ENCODE peak calls at places on chromosomes 1 and 21, in four cellular contexts. O, Z, E and N are unnamed samples.

GRCh38 chr1:43783671-43784205 is 76.4 kb downstream of the ST3GAL3 start:
- DNase-seq in O (peak; percentile 12), Z (peak; percentile 49), E (no peak), N (no peak)

GRCh38 chr1:39955547-39956539 is 898 bp downstream of the MFSD2A start:
- DNase-seq in O (peak; percentile 44), Z (peak; percentile 48), E (peak; percentile 52), N (no peak)

GRCh38 chr1:177170756-177171535 is at the start of gene BRINP2:
- DNase-seq in O (peak; percentile 31), Z (peak; percentile 57), E (peak; percentile 5), N (no peak)

GRCh38 chr1:116556289-116557006 is 14.4 kb downstream of the CD58 start:
- DNase-seq in O (peak; percentile 95), Z (peak; percentile 89), E (peak; percentile 74), N (peak; percentile 91)

GRCh38 chr1:205279986-205280385 is 41.6 kb downstream of the NUAK2 start:
- DNase-seq in O (no peak), Z (no peak), E (no peak), N (no peak)

GRCh38 chr1:1000357-1001056 is 610 bp upstream of the HES4 start:
- DNase-seq in O (peak; percentile 94), Z (peak; percentile 90), E (peak; percentile 90), N (peak; percentile 60)

GRCh38 chr1:232127190-232127589 is 500.6 kb downstream of the DISC1 start:
- DNase-seq in O (peak; percentile 53), Z (peak; percentile 83), E (peak; percentile 81), N (no peak)

GRCh38 chr1:59107516-59107915 is 189.4 kb upstream of the FGGY start:
- DNase-seq in O (peak; percentile 21), Z (no peak), E (no peak), N (no peak)

GRCh38 chr1:78038491-78038939 is 7.3 kb upstream of the GIPC2 start:
- DNase-seq in O (peak; percentile 48), Z (peak; percentile 80), E (peak; percentile 58), N (peak; percentile 8)

GRCh38 chr1:84611796-84612195 is 37.6 kb upstream of the CTBS start:
- DNase-seq in O (peak; percentile 72), Z (peak; percentile 61), E (peak; percentile 82), N (peak; percentile 11)

GRCh38 chr21:33668180-33668579 is 25.9 kb downstream of the ITSN1 start:
- DNase-seq in O (peak; percentile 50), Z (peak; percentile 45), E (peak; percentile 80), N (peak; percentile 43)

GRCh38 chr1:210535796-210536195 is 207.1 kb downstream of the HHAT start:
- DNase-seq in O (no peak), Z (no peak), E (no peak), N (no peak)

GRCh38 chr1:9305216-9305615 is 12.5 kb downstream of the SPSB1 start:
- DNase-seq in O (no peak), Z (no peak), E (no peak), N (no peak)

GRCh38 chr1:163974120-163974519 is 584.9 kb upstream of the PBX1 start:
- DNase-seq in O (no peak), Z (no peak), E (no peak), N (no peak)

GRCh38 chr1:67270569-67270968 is 37.1 kb upstream of the IL12RB2 start:
- DNase-seq in O (no peak), Z (no peak), E (no peak), N (no peak)

GRCh38 chr1:25837253-25837875 is 17.6 kb downstream of the MTFR1L start:
- DNase-seq in O (peak; percentile 32), Z (no peak), E (peak; percentile 40), N (no peak)

GRCh38 chr1:194447635-194448034 is 1261.2 kb upstream of the B3GALT2 start:
- DNase-seq in O (peak; percentile 5), Z (no peak), E (no peak), N (peak; percentile 16)

GRCh38 chr1:114340906-114341698 is 169.9 kb downstream of the TRIM33 start:
- DNase-seq in O (no peak), Z (no peak), E (no peak), N (no peak)

GRCh38 chr1:30888391-30888790 is 20.2 kb downstream of the SDC3 start:
- DNase-seq in O (peak; percentile 92), Z (peak; percentile 94), E (peak; percentile 96), N (peak; percentile 49)

GRCh38 chr1:64235133-64235532 is 31.7 kb downstream of the UBE2U start:
- DNase-seq in O (peak; percentile 17), Z (no peak), E (peak; percentile 32), N (no peak)

GRCh38 chr21:43882952-43883492 is 18.0 kb downstream of the AGPAT3 start:
- DNase-seq in O (no peak), Z (no peak), E (no peak), N (no peak)

GRCh38 chr1:148263128-148263905 is 111.2 kb upstream of the NBPF11 start:
- DNase-seq in O (peak; percentile 68), Z (peak; percentile 94), E (peak; percentile 88), N (peak; percentile 43)

GRCh38 chr1:155017021-155017945 is 14.7 kb downstream of the ZBTB7B start:
- DNase-seq in O (peak; percentile 92), Z (peak; percentile 89), E (peak; percentile 88), N (peak; percentile 72)
- H3K4me3 ChIP-seq in O (peak overlapping the region; percentile 18), Z (peak overlapping the region; percentile 76), E (peak overlapping the region; percentile 59), N (peak overlapping the region; percentile 36)

DNA sequence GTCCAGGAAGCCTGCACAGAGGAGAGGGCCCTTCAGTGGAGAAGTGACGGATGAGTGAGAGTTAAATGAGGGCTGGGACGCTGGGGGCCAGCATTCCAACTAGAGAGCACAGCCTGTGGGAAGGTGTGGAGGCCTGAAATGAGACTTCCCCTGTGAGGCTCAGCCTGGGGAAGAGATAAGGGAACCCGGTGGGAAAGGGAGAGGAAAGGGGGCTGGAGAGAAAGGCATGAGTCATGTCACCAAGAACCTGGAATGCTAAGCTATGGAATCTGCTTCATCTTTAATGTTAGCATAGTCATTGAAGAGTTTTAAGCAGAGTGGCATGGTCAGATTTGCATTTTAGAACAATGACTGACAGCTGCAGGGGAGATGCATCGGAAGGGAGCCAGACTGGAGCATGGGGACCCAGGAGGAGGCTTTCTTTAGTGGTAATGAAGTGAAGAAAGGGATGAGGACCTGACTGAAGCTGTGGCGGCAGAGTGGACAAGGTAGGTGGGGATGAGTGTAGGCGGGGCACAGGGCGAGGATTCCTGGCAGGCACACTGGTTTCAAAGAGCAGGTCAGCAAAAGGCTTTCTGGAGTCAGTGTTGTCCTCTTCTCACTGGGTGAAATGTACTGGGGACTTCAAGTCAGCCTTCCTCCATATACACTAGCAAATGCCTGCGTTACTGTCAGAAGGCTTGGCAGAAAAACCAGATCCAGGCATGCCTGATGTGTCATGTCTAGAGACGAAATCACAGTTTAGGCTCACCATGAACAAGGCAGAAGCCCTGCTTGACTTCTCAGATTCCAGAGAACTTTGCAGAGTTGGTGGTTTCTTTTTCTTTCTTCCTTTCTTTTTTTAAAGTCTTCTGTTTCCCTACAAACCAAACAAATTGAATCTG is 8.0 kb downstream of the RGL1 start:
- DNase-seq in O (peak; percentile 69), Z (peak; percentile 83), E (peak; percentile 78), N (no peak)
- H3K4me3 ChIP-seq in O (no peak overlapping the region), Z (peak overlapping the region; percentile 54), E (no peak overlapping the region), N (no peak overlapping the region)

GRCh38 chr21:41987310-41987709 is 22.9 kb downstream of the ZBTB21 start:
- DNase-seq in O (no peak), Z (no peak), E (no peak), N (no peak)

GRCh38 chr21:41995577-41995976 is 14.6 kb downstream of the ZBTB21 start:
- DNase-seq in O (no peak), Z (no peak), E (no peak), N (no peak)

GRCh38 chr21:41993744-41994143 is 16.4 kb downstream of the ZBTB21 start:
- DNase-seq in O (peak; percentile 74), Z (peak; percentile 34), E (peak; percentile 52), N (peak; percentile 33)

GRCh38 chr21:41992576-41992975 is 17.6 kb downstream of the ZBTB21 start:
- DNase-seq in O (no peak), Z (no peak), E (no peak), N (no peak)

GRCh38 chr21:41991659-41992058 is 18.5 kb downstream of the ZBTB21 start:
- DNase-seq in O (no peak), Z (no peak), E (no peak), N (no peak)
- H3K4me3 ChIP-seq in O (no peak overlapping the region), Z (no peak overlapping the region), E (no peak overlapping the region), N (no peak overlapping the region)

GRCh38 chr1:108745980-108746381 is 493 bp upstream of the STXBP3 start:
- DNase-seq in O (no peak), Z (no peak), E (no peak), N (no peak)
- H3K4me3 ChIP-seq in O (no peak overlapping the region), Z (peak overlapping the region; percentile 54), E (peak overlapping the region; percentile 39), N (peak overlapping the region; percentile 84)

GRCh38 chr1:33372162-33372561 is 51.3 kb upstream of the A3GALT2 start:
- DNase-seq in O (no peak), Z (no peak), E (no peak), N (no peak)
- H3K4me3 ChIP-seq in O (no peak overlapping the region), Z (no peak overlapping the region), E (no peak overlapping the region), N (no peak overlapping the region)

GRCh38 chr1:200157718-200158117 is 130.2 kb downstream of the NR5A2 start:
- DNase-seq in O (no peak), Z (no peak), E (no peak), N (no peak)
- H3K4me3 ChIP-seq in O (no peak overlapping the region), Z (no peak overlapping the region), E (no peak overlapping the region), N (no peak overlapping the region)

DNA sequence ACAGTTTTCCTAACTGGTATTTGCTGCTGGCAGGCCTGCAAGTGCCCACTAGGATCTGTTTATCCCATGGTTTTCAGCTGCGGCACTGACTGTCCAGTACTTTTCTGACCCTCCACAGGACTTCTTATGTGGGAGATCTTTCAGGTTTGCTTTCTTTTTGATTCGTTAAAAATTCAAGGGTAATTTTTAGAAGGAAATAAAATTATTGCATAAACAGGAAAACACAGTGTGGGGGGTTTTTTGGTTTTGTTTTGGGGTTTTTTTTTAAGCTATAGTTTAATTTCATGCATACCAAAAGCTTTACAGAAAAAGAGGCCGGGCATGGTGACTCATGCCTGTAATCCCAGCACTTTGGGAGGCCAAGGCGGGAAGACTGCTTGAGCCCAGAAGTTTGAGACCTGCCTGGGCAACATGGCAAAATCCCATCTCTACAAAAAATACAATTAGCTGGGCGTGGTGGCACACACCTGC is 3.6 kb downstream of the NIBAN1 start:
- DNase-seq in O (peak; percentile 44), Z (peak; percentile 69), E (peak; percentile 26), N (no peak)
- H3K4me3 ChIP-seq in O (no peak overlapping the region), Z (peak overlapping the region; percentile 98), E (no peak overlapping the region), N (no peak overlapping the region)